ENCODE peak calls at places on chromosomes 1 and 21, in seven cellular contexts. I is psoas muscle, T is Peyer's patch, N is pancreas, M is endodermal cell, D is tibial nerve, A is lung. S is an unnamed sample. For H3K27me3, the result is how much of the 10 kb centered on the place peaks cover.

GRCh38 chr1:198638894-198639319 is at the start of gene PTPRC:
- DNase-seq in M (no peak), I (no peak), N (no peak), D (no peak), T (no peak), A (no peak), S (no peak)

GRCh38 chr1:6208723-6209660 is 3.1 kb downstream of the RNF207 start:
- DNase-seq in N (peak), A (no peak), M (peak), T (peak), D (no peak), I (peak), S (no peak)

GRCh38 chr1:220189750-220190347 is 82.4 kb downstream of the RAB3GAP2 start:
- DNase-seq in A (no peak), T (no peak), I (no peak), D (no peak), M (no peak), N (no peak), S (no peak)

GRCh38 chr1:116372186-116372585 is 858 bp upstream of the ATP1A1 start:
- DNase-seq in N (no peak), D (no peak), I (no peak), A (no peak), M (no peak), T (no peak), S (no peak)

GRCh38 chr21:32771134-32771523 is 426 bp downstream of the PAXBP1 start:
- DNase-seq in T (peak), A (peak), M (peak), N (peak), I (peak), D (peak), S (peak)

GRCh38 chr1:176325664-176326063 is 118.6 kb upstream of the COP1 start:
- DNase-seq in N (no peak), I (no peak), T (no peak), A (no peak), M (no peak), D (no peak), S (no peak)

GRCh38 chr1:216330262-216330661 is 93.0 kb downstream of the USH2A start:
- DNase-seq in D (no peak), I (no peak), N (no peak), T (no peak), M (no peak), A (no peak), S (no peak)

GRCh38 chr1:3064296-3064850 is 4.6 kb upstream of the PRDM16 start:
- DNase-seq in N (peak), M (no peak), I (no peak), A (no peak), D (no peak), T (no peak), S (no peak)

GRCh38 chr21:36800734-36801133 is 101.8 kb downstream of the SIM2 start:
- DNase-seq in M (no peak), A (no peak), N (no peak), I (no peak), T (no peak), D (no peak), S (no peak)

GRCh38 chr1:236176337-236177336 is 34.3 kb downstream of the GPR137B start:
- DNase-seq in I (no peak), M (no peak), T (no peak), N (no peak), D (no peak), A (no peak), S (no peak)

GRCh38 chr1:87958201-87958600 is 629.5 kb downstream of the LMO4 start:
- DNase-seq in A (no peak), D (no peak), N (no peak), I (no peak), T (no peak), M (no peak), S (no peak)

GRCh38 chr1:101140041-101140718 is 96.6 kb upstream of the S1PR1 start:
- DNase-seq in A (no peak), I (no peak), D (no peak), N (no peak), T (no peak), M (no peak), S (no peak)

GRCh38 chr1:108050134-108050533 is 85.2 kb upstream of the VAV3 start:
- DNase-seq in A (no peak), D (peak), I (peak), T (no peak), N (no peak), M (no peak), S (no peak)

GRCh38 chr1:207205613-207206009 is 101.6 kb downstream of the C4BPA start:
- DNase-seq in T (no peak), D (no peak), N (no peak), I (no peak), A (no peak), M (no peak), S (no peak)

GRCh38 chr21:33256019-33256418 is 10.1 kb upstream of the IL10RB start:
- DNase-seq in D (no peak), I (no peak), T (no peak), A (no peak), M (no peak), N (no peak), S (no peak)

GRCh38 chr1:150258275-150258666 is 697 bp downstream of the CA14 start:
- DNase-seq in N (no peak), D (no peak), A (no peak), T (no peak), M (no peak), I (no peak), S (no peak)

GRCh38 chr1:16140068-16140596 is 15.7 kb downstream of the EPHA2 start:
- DNase-seq in D (no peak), T (no peak), M (no peak), A (no peak), N (no peak), I (no peak), S (no peak)

GRCh38 chr1:64196074-64196869 is 7.2 kb upstream of the UBE2U start:
- DNase-seq in N (no peak), D (no peak), A (no peak), T (no peak), M (peak), I (no peak), S (no peak)

GRCh38 chr1:32334274-32334861 is 1.7 kb downstream of the MARCKSL1 start:
- DNase-seq in A (no peak), D (no peak), T (no peak), I (no peak), M (no peak), N (no peak), S (no peak)

GRCh38 chr1:94496076-94496755 is 45.3 kb downstream of the F3 start:
- DNase-seq in N (no peak), M (no peak), D (no peak), I (no peak), T (no peak), A (no peak), S (no peak)

GRCh38 chr1:241846862-241847539 is 1.0 kb upstream of the EXO1 start:
- DNase-seq in M (no peak), D (no peak), N (no peak), A (no peak), T (no peak), I (no peak), S (no peak)

GRCh38 chr1:17128361-17128760 is 9.1 kb upstream of the PADI2 start:
- DNase-seq in M (no peak), T (no peak), I (no peak), A (no peak), D (peak), N (no peak), S (no peak)

GRCh38 chr1:211639500-211640361 is 35.7 kb downstream of the NEK2 start:
- DNase-seq in M (peak), T (peak), D (no peak), A (no peak), N (peak), I (no peak), S (no peak)

DNA sequence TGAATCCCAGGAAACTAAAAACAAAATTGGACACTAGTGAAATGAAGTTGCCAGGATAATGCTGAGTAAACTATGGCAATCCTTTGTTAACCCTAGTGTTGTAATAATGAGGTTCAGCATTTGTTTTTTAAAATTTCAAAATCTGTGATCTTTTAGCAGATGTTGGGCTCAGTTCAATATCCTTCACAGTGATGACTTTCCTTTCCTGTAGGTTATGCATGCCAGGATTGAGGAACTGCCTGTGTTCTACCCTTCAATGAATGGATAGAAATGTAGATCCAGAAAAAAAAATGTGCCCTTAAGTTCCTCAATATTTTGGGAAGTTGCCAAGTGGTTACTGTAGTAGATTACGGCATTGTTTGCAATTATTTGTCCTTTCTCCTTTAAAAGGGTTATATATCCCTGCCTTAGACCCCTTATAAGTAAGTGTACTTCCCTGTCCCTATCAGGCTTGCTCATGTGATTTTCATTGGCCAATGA is 35.5 kb upstream of the IRF2BP2 start:
- DNase-seq in T (no peak), I (no peak), N (no peak), A (no peak), M (no peak), D (no peak), S (no peak)
- H3K27ac ChIP-seq in T (no peak), I (no peak), N (no peak), A (peak), M (no peak), D (no peak), S (no peak)

GRCh38 chr1:213979751-213980605 is 7.8 kb upstream of the PROX1 start:
- DNase-seq in N (no peak), M (peak), I (no peak), A (no peak), D (no peak), T (no peak), S (no peak)

GRCh38 chr1:213977486-213977842 is 10.3 kb upstream of the PROX1 start:
- DNase-seq in A (no peak), T (no peak), M (peak), I (no peak), N (no peak), D (no peak), S (no peak)

GRCh38 chr1:213976665-213977485 is 10.9 kb upstream of the PROX1 start:
- DNase-seq in D (no peak), M (peak), A (no peak), N (no peak), I (no peak), T (no peak), S (no peak)

GRCh38 chr1:213980906-213981305 is 6.9 kb upstream of the PROX1 start:
- DNase-seq in M (peak), A (no peak), I (no peak), T (no peak), N (no peak), D (no peak), S (no peak)

DNA sequence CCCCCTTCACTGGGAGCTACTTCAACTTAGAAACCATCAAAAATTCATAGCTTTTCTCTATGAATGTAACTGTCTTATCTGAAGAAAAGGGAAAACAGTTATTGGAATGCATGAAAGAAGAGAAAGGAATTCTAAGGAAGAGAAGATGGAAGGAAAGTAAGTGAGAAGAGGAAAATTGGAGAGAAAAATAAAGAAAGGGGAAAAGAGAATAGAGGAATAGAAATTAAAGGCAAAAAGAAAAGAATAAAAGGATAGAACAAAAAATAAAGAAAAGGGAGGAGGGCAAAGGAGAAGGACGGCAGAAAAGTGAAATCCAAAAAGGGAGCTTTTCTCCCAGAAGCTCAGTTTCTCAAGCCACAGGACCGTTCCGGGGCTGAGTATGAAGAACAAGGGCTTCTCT is 9.9 kb upstream of the PROX1 start:
- DNase-seq in I (no peak), M (no peak), T (no peak), A (no peak), N (no peak), D (no peak), S (no peak)
- H3K27me3 ChIP-seq in I (under half), M (half or more), T (under half), A (under half), N (under half), D (under half), S (half or more)

DNA sequence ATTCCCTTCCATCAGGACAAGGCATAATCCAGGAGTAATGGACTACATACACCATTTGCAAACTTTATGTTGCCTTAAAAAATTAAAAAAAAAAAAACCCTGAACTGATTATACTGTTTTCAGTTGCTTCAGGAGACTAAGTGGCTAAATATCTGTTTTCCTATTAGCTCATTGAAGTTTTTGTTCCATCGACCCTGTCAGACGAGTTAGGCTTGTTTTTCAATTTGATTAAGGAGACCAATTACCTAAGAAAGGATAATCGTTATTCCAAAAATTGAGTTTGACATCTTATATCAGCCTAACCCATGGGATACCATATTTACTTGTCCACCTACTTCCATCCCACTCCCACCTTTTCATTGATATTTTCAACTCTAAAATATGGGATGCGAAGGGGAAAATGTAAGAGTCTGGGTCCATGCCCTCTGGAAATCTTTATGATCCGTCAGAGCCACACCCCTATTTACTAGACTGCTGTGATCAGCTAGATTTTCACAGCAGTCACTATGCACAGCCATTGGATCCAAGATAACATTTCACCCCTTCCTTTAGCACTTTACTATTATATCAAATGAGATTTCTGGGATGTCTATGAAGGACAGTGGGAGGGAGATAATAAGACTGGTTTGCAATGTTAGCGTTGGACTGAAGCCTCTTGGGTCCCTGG is 41.0 kb downstream of the IL12RB2 start:
- DNase-seq in N (no peak), D (no peak), A (no peak), T (no peak), I (no peak), M (no peak), S (no peak)
- H3K27ac ChIP-seq in N (no peak), D (no peak), A (no peak), T (no peak), I (no peak), M (no peak), S (no peak)

DNA sequence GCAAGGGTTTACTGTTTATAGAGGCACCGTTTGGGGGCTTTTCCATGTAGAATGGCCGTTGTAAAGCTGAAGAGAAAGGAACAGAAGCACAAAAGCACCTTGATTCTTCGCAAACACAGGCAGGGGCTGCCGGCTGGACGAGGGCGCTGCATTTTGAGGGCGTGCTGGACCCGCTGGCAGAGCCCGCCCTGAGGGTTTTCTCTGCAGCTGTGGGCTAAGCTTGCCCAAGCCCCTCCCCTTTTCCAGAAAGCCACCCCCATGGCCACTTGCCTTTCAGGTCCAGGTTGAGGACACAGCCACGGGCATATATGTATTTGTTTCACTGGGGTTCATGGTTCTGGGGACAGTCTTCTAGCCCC is 12.9 kb downstream of the TFF3 start:
- DNase-seq in T (no peak), I (no peak), A (no peak), D (no peak), N (no peak), M (no peak), S (no peak)
- H3K27me3 ChIP-seq in T (under half), I (under half), A (under half), D (under half), N (under half), M (under half), S (under half)

DNA sequence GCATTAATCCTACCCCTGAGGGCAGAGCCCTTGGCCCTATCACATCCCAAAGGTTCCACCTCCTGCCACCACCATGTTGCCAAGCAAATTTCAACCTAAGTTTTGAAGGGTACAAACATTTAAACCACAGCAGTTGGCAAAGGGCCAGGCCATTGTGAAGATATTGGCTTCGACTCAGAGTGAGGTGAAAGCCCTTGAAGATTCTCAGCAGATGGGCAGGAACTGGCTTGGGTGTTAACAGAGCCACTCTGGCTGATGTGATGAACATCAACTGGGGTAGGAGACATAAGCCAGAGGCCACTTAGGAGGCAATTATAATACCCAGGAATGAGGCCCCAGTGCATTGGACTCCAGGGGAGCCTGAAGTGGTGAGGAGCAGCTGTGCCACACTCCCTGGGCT is 207.7 kb upstream of the KAZN start:
- DNase-seq in M (no peak), N (no peak), D (no peak), I (no peak), T (no peak), A (no peak), S (no peak)
- H3K27ac ChIP-seq in M (no peak), N (no peak), D (no peak), I (no peak), T (no peak), A (no peak), S (no peak)

GRCh38 chr21:26834181-26834945 is 10.8 kb downstream of the ADAMTS1 start:
- DNase-seq in N (no peak), T (no peak), I (no peak), D (no peak), M (no peak), A (no peak), S (no peak)
- H3K27me3 ChIP-seq in N (under half), T (under half), I (under half), D (under half), M (under half), A (under half), S (under half)

GRCh38 chr1:234933475-234933874 is 195.2 kb downstream of the TOMM20 start:
- DNase-seq in N (no peak), D (no peak), A (peak), M (no peak), I (peak), T (peak), S (no peak)
- H3K27ac ChIP-seq in N (no peak), D (no peak), A (peak), M (no peak), I (peak), T (no peak), S (no peak)

GRCh38 chr1:156842618-156843300 is 16.2 kb downstream of the INSRR start:
- DNase-seq in I (no peak), N (peak), A (no peak), T (no peak), D (no peak), M (no peak), S (no peak)

GRCh38 chr1:156845055-156845952 is 13.6 kb downstream of the INSRR start:
- DNase-seq in M (peak), I (no peak), N (no peak), A (no peak), D (no peak), T (no peak), S (peak)

GRCh38 chr1:156844638-156845037 is 14.3 kb downstream of the INSRR start:
- DNase-seq in A (no peak), N (peak), I (no peak), M (no peak), D (no peak), T (no peak), S (no peak)

GRCh38 chr1:156845953-156846545 is 12.9 kb downstream of the INSRR start:
- DNase-seq in D (no peak), T (no peak), I (no peak), M (no peak), N (no peak), A (no peak), S (no peak)

GRCh38 chr1:156844102-156844501 is 14.8 kb downstream of the INSRR start:
- DNase-seq in I (no peak), M (no peak), A (no peak), D (no peak), N (peak), T (no peak), S (no peak)
- H3K27me3 ChIP-seq in I (half or more), M (half or more), A (under half), D (under half), N (under half), T (under half), S (under half)

GRCh38 chr1:12402844-12403243 is 173.0 kb downstream of the VPS13D start:
- DNase-seq in D (no peak), M (no peak), N (no peak), A (no peak), T (no peak), I (no peak), S (no peak)

GRCh38 chr1:12405325-12406217 is 175.7 kb downstream of the VPS13D start:
- DNase-seq in A (peak), M (peak), N (no peak), I (no peak), T (peak), D (peak), S (no peak)

GRCh38 chr1:12407050-12407961 is 177.5 kb downstream of the VPS13D start:
- DNase-seq in D (peak), T (no peak), I (no peak), M (no peak), N (no peak), A (no peak), S (no peak)

GRCh38 chr1:12406218-12407021 is 176.6 kb downstream of the VPS13D start:
- DNase-seq in I (no peak), M (no peak), T (no peak), A (no peak), N (no peak), D (no peak), S (no peak)

DNA sequence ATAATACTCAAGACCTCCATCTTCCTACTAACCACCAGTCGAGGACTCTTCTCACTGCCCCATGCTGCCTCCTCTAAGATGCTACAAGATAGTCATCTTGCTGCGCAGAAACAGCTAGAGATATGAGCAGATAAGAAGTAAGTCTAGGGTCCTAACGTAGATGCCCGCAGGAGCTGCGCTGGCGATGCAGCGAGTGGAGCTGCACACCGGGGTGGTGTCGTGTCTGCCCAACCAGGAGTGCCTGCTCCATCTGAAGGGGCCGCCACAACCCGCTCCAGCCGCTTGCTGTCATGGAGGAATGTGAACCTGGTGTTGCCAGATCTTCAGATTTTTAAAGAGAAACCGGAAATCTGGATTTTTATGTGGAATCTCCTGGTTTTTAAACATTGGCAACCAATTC is 175.1 kb downstream of the VPS13D start:
- DNase-seq in I (no peak), N (no peak), A (no peak), T (no peak), M (no peak), D (no peak), S (no peak)
- H3K27ac ChIP-seq in I (no peak), N (no peak), A (no peak), T (no peak), M (no peak), D (peak), S (no peak)